ENCODE peak calls at places on chromosomes 6 and 20, in seven cellular contexts. A is mammary epithelial cell, W is kidney, K is fibroblast of lung, X is K562, C is neural progenitor cell, F is GM23248. Z is an unnamed sample.

GRCh38 chr6:13044390-13044789 is 283.9 kb downstream of the TBC1D7 start:
- DNase-seq in A (peak), W (no peak), K (peak), X (peak), C (no peak), F (peak), Z (peak)

GRCh38 chr6:14883921-14884320 is 361.9 kb upstream of the JARID2 start:
- DNase-seq in A (no peak), W (no peak), K (peak), X (no peak), C (peak), F (peak), Z (peak)

GRCh38 chr6:148747145-148747492 is 289 bp downstream of the UST start:
- DNase-seq in A (peak), W (no peak), K (no peak), X (no peak), C (no peak), F (peak), Z (no peak)

GRCh38 chr6:76774750-76775396 is 688.4 kb downstream of the HTR1B start:
- DNase-seq in A (no peak), W (no peak), K (peak), X (no peak), C (peak), F (no peak), Z (peak)

GRCh38 chr6:33424855-33425667 is 5.2 kb downstream of the SYNGAP1 start:
- DNase-seq in A (no peak), W (peak), K (no peak), X (peak), C (peak), F (no peak), Z (peak)

GRCh38 chr20:59737073-59737691 is 132.8 kb downstream of the PHACTR3 start:
- DNase-seq in A (no peak), W (no peak), K (no peak), X (no peak), C (no peak), F (no peak), Z (peak)

GRCh38 chr6:63943826-63944225 is 308.2 kb downstream of the PHF3 start:
- DNase-seq in A (no peak), W (no peak), K (no peak), X (no peak), C (peak), F (no peak), Z (peak)

GRCh38 chr6:160167547-160168391 is 46.2 kb downstream of the SLC22A1 start:
- DNase-seq in A (no peak), W (no peak), K (no peak), X (no peak), C (peak), F (no peak), Z (no peak)

GRCh38 chr6:108250240-108250866 is 10.5 kb downstream of the SNX3 start:
- DNase-seq in A (peak), W (no peak), K (peak), X (peak), C (peak), F (peak), Z (peak)

GRCh38 chr6:158653577-158654354 is 3.9 kb downstream of the SYTL3 start:
- DNase-seq in A (no peak), W (peak), K (peak), X (no peak), C (no peak), F (no peak), Z (peak)

GRCh38 chr6:90251295-90251992 is 45.2 kb downstream of the BACH2 start:
- DNase-seq in A (peak), W (no peak), K (peak), X (no peak), C (no peak), F (no peak), Z (no peak)

GRCh38 chr6:158043586-158044524 is 62.2 kb downstream of the SYNJ2 start:
- DNase-seq in A (no peak), W (peak), K (no peak), X (no peak), C (no peak), F (peak), Z (no peak)

GRCh38 chr6:82365011-82365751 is 1.6 kb downstream of the TPBG start:
- DNase-seq in A (peak), W (peak), K (peak), X (no peak), C (peak), F (peak), Z (peak)

GRCh38 chr20:30503992-30504570 is 753.4 kb upstream of the DEFB115 start:
- DNase-seq in A (no peak), W (no peak), K (no peak), X (no peak), C (no peak), F (no peak), Z (no peak)

GRCh38 chr6:114068119-114068518 is 97.2 kb upstream of the HDAC2 start:
- DNase-seq in A (no peak), W (no peak), K (no peak), X (no peak), C (no peak), F (no peak), Z (no peak)

GRCh38 chr6:5135783-5136376 is 50.7 kb downstream of the PPP1R3G start:
- DNase-seq in A (peak), W (no peak), K (peak), X (no peak), C (peak), F (peak), Z (peak)

GRCh38 chr6:64034840-64035656 is 399.4 kb downstream of the PHF3 start:
- DNase-seq in A (peak), W (no peak), K (peak), X (no peak), C (no peak), F (peak), Z (no peak)

GRCh38 chr20:62366370-62367135 is 559 bp downstream of the LAMA5 start:
- DNase-seq in A (no peak), W (peak), K (no peak), X (peak), C (peak), F (no peak), Z (peak)

GRCh38 chr6:116764961-116765841 is at the start of gene FAM162B:
- DNase-seq in A (peak), W (peak), K (peak), X (no peak), C (peak), F (peak), Z (peak)

GRCh38 chr20:58308680-58309527 is 611 bp upstream of the RAB22A start:
- DNase-seq in A (peak), W (peak), K (peak), X (peak), C (peak), F (peak), Z (peak)

GRCh38 chr6:338815-339262 is 46.6 kb downstream of the DUSP22 start:
- DNase-seq in A (no peak), W (no peak), K (no peak), X (no peak), C (no peak), F (no peak), Z (no peak)

GRCh38 chr6:158086706-158087518 is 81.2 kb downstream of the SERAC1 start:
- DNase-seq in A (no peak), W (peak), K (no peak), X (no peak), C (no peak), F (no peak), Z (no peak)

GRCh38 chr6:104477569-104477968 is 382.1 kb downstream of the HACE1 start:
- DNase-seq in A (no peak), W (no peak), K (no peak), X (no peak), C (peak), F (no peak), Z (no peak)

GRCh38 chr6:96520039-96520850 is 1.4 kb upstream of the UFL1 start:
- DNase-seq in A (peak), W (peak), K (peak), X (no peak), C (no peak), F (peak), Z (peak)

GRCh38 chr6:80333342-80333741 is 226.9 kb downstream of the BCKDHB start:
- DNase-seq in A (no peak), W (no peak), K (no peak), X (no peak), C (no peak), F (no peak), Z (no peak)

GRCh38 chr6:14877758-14878157 is 368.1 kb upstream of the JARID2 start:
- DNase-seq in A (no peak), W (no peak), K (peak), X (no peak), C (no peak), F (no peak), Z (no peak)

GRCh38 chr6:19554356-19555225 is 282.6 kb upstream of the ID4 start:
- DNase-seq in A (peak), W (no peak), K (peak), X (no peak), C (no peak), F (peak), Z (no peak)

GRCh38 chr6:24378473-24379097 is 20.7 kb upstream of the DCDC2 start:
- DNase-seq in A (no peak), W (no peak), K (no peak), X (no peak), C (no peak), F (no peak), Z (no peak)

GRCh38 chr20:59455392-59456341 is 148.7 kb upstream of the PHACTR3 start:
- DNase-seq in A (peak), W (no peak), K (no peak), X (peak), C (peak), F (peak), Z (peak)

GRCh38 chr6:14468656-14469321 is 351.2 kb downstream of the CD83 start:
- DNase-seq in A (no peak), W (no peak), K (no peak), X (no peak), C (no peak), F (no peak), Z (no peak)

DNA sequence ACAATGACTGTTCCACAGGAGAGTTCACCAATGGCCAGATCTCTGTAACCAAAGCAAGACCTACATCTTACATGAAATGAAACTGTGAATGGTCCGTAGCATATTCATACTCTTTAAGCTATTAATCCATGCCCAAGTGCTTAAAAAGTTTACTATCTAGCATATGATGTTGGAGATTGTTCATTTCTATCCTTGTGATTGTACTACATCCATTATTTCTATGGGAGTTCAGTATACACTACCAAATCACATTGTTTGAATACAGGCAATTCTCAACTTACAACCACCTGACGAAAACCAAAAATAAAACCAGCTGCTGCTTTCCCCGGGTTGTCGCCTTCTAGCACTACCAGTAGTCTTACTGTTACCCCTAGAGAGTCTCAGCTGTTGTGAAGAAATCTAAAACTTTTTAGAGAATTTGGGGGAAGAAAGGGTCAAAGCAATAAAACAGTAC is 37.9 kb downstream of the HIVEP2 start:
- DNase-seq in A (no peak), W (no peak), K (no peak), X (no peak), C (no peak), F (no peak), Z (no peak)
- H3K4me3 ChIP-seq in A (no peak), W (no peak), K (no peak), X (no peak), C (no peak), F (no peak), Z (no peak)

GRCh38 chr6:163422574-163422973 is 8.1 kb downstream of the QKI start:
- DNase-seq in A (no peak), W (no peak), K (no peak), X (no peak), C (peak), F (no peak), Z (no peak)
- H3K9ac ChIP-seq in A (no peak), W (no peak), K (no peak), X (no peak), C (no peak), F (no peak), Z (no peak)

GRCh38 chr6:119874381-119874780 is 524.8 kb upstream of the MAN1A1 start:
- DNase-seq in A (no peak), W (no peak), K (no peak), X (no peak), C (no peak), F (no peak), Z (no peak)

GRCh38 chr6:119880840-119881239 is 531.3 kb upstream of the MAN1A1 start:
- DNase-seq in A (peak), W (no peak), K (no peak), X (no peak), C (no peak), F (no peak), Z (no peak)

GRCh38 chr6:119881416-119881815 is 531.9 kb upstream of the MAN1A1 start:
- DNase-seq in A (peak), W (no peak), K (peak), X (no peak), C (no peak), F (peak), Z (no peak)

GRCh38 chr6:119879731-119880130 is 530.2 kb upstream of the MAN1A1 start:
- DNase-seq in A (no peak), W (no peak), K (no peak), X (no peak), C (no peak), F (no peak), Z (no peak)
- H3K4me3 ChIP-seq in A (no peak), W (no peak), K (no peak), X (no peak), C (no peak), F (no peak), Z (no peak)

DNA sequence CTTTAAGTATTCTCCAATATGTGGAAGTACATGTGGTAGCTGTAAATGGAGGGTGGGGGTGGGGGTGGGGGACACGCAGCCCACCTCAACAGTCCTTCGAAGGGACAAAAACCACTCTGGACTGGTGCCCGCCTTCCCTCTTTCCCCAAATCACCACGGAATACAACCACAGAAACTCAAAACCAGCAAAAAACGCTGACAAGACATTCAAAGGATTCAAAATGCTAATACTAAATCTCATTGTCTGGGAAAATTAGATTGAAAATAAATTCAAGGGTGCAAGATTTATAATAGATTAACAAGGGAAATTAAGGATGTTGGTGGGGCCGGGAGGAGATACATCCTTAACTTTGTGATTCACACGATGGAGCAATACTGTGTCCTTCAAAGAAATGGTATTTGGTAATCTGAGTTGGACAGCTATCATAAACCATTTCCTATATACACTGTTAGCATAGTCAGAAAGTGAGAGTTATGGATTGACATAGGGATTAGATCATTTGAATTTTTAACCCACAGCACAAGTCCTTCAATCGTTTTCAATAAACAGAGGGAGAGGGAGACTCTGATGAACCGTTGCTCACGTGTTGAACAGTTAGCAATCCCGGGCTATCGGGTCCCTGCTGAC is 766 bp upstream of the TBC1D22B start:
- DNase-seq in A (peak), W (no peak), K (no peak), X (no peak), C (peak), F (peak), Z (no peak)
- H3K9ac ChIP-seq in A (peak), W (peak), K (peak), X (no peak), C (no peak), F (peak), Z (no peak)

GRCh38 chr6:136226027-136226673 is 24.0 kb downstream of the MTFR2 start:
- DNase-seq in A (no peak), W (no peak), K (peak), X (peak), C (peak), F (peak), Z (peak)
- H3K4me3 ChIP-seq in A (no peak), W (peak), K (no peak), X (no peak), C (no peak), F (peak), Z (no peak)

GRCh38 chr20:35731469-35731788 is 10.6 kb downstream of the RBM39 start:
- DNase-seq in A (no peak), W (no peak), K (no peak), X (no peak), C (no peak), F (no peak), Z (no peak)
- H3K9ac ChIP-seq in A (no peak), W (no peak), K (no peak), X (no peak), C (no peak), F (peak), Z (no peak)

Z was measured in endodermal cell.